ENCODE peak calls at places on chromosomes 11 and 22, in five cellular contexts. One of them, this sample, is unnamed.
A peak's percentile ranks its signal among the peaks of the same experiment; 100 is the strongest.

GRCh38 chr11:12981879-12982531 is 27.1 kb upstream of the RASSF10 start:
- DNase-seq in hypothalamus: no peak
- DNase-seq in astrocyte of the hippocampus: no peak
- DNase-seq in fibroblast of the conjunctiva: no peak
- DNase-seq in esophagus squamous epithelium: no peak
- DNase-seq in this sample: no peak

GRCh38 chr22:22903355-22903777 is 15.8 kb downstream of the IGLL5 start:
- DNase-seq in esophagus squamous epithelium: no peak
- DNase-seq in fibroblast of the conjunctiva: no peak
- DNase-seq in astrocyte of the hippocampus: no peak
- DNase-seq in hypothalamus: no peak
- DNase-seq in this sample: no peak

GRCh38 chr11:61125310-61125684 is 23.0 kb downstream of the CD5 start:
- DNase-seq in fibroblast of the conjunctiva: no peak
- DNase-seq in esophagus squamous epithelium: no peak
- DNase-seq in astrocyte of the hippocampus: no peak
- DNase-seq in hypothalamus: no peak
- DNase-seq in this sample: no peak

GRCh38 chr11:12811861-12812260 is 137.6 kb downstream of the TEAD1 start:
- DNase-seq in esophagus squamous epithelium: no peak
- DNase-seq in fibroblast of the conjunctiva: no peak
- DNase-seq in hypothalamus: no peak
- DNase-seq in astrocyte of the hippocampus: no peak
- DNase-seq in this sample: no peak

GRCh38 chr11:2257023-2257700 is 13.2 kb downstream of the ASCL2 start:
- DNase-seq in esophagus squamous epithelium: no peak
- DNase-seq in astrocyte of the hippocampus: no peak
- DNase-seq in fibroblast of the conjunctiva: no peak
- DNase-seq in hypothalamus: no peak
- DNase-seq in this sample: no peak

GRCh38 chr11:122850076-122850631 is 11.9 kb downstream of the CRTAM start:
- DNase-seq in esophagus squamous epithelium: no peak
- DNase-seq in astrocyte of the hippocampus: peak; percentile 61
- DNase-seq in hypothalamus: no peak
- DNase-seq in fibroblast of the conjunctiva: no peak
- DNase-seq in this sample: no peak

GRCh38 chr22:46323126-46323525 is 12.4 kb upstream of the TRMU start:
- DNase-seq in hypothalamus: no peak
- DNase-seq in astrocyte of the hippocampus: no peak
- DNase-seq in fibroblast of the conjunctiva: no peak
- DNase-seq in esophagus squamous epithelium: no peak
- DNase-seq in this sample: no peak

GRCh38 chr22:28051787-28052356 is 132.8 kb upstream of the PITPNB start:
- DNase-seq in esophagus squamous epithelium: no peak
- DNase-seq in hypothalamus: peak; percentile 17
- DNase-seq in astrocyte of the hippocampus: peak; percentile 85
- DNase-seq in fibroblast of the conjunctiva: peak; percentile 32
- DNase-seq in this sample: peak; percentile 29

GRCh38 chr22:47351836-47352579 is 589.6 kb downstream of the TBC1D22A start:
- DNase-seq in hypothalamus: no peak
- DNase-seq in fibroblast of the conjunctiva: no peak
- DNase-seq in esophagus squamous epithelium: no peak
- DNase-seq in astrocyte of the hippocampus: no peak
- DNase-seq in this sample: no peak

GRCh38 chr22:36729321-36729720 is 25.8 kb upstream of the CACNG2 start:
- DNase-seq in fibroblast of the conjunctiva: no peak
- DNase-seq in astrocyte of the hippocampus: no peak
- DNase-seq in esophagus squamous epithelium: no peak
- DNase-seq in hypothalamus: no peak
- DNase-seq in this sample: no peak

GRCh38 chr22:48758021-48758561 is 1069.6 kb downstream of the BRD1 start:
- DNase-seq in hypothalamus: no peak
- DNase-seq in esophagus squamous epithelium: no peak
- DNase-seq in fibroblast of the conjunctiva: no peak
- DNase-seq in astrocyte of the hippocampus: no peak
- DNase-seq in this sample: no peak

GRCh38 chr22:45218974-45219373 is 21.7 kb downstream of the KIAA0930 start:
- DNase-seq in astrocyte of the hippocampus: no peak
- DNase-seq in hypothalamus: no peak
- DNase-seq in fibroblast of the conjunctiva: no peak
- DNase-seq in esophagus squamous epithelium: no peak
- DNase-seq in this sample: no peak

GRCh38 chr22:36022697-36023096 is 5.9 kb downstream of the RBFOX2 start:
- DNase-seq in fibroblast of the conjunctiva: no peak
- DNase-seq in hypothalamus: no peak
- DNase-seq in esophagus squamous epithelium: no peak
- DNase-seq in astrocyte of the hippocampus: no peak
- DNase-seq in this sample: no peak

GRCh38 chr11:26204110-26204509 is 127.8 kb upstream of the ANO3 start:
- DNase-seq in hypothalamus: no peak
- DNase-seq in fibroblast of the conjunctiva: no peak
- DNase-seq in astrocyte of the hippocampus: no peak
- DNase-seq in esophagus squamous epithelium: no peak
- DNase-seq in this sample: no peak

GRCh38 chr11:73271936-73272679 is at the start of gene P2RY6:
- DNase-seq in fibroblast of the conjunctiva: no peak
- DNase-seq in astrocyte of the hippocampus: peak; percentile 45
- DNase-seq in hypothalamus: no peak
- DNase-seq in esophagus squamous epithelium: no peak
- DNase-seq in this sample: no peak

GRCh38 chr11:67463680-67464410 is 5.2 kb downstream of the TMEM134 start:
- DNase-seq in fibroblast of the conjunctiva: no peak
- DNase-seq in astrocyte of the hippocampus: no peak
- DNase-seq in esophagus squamous epithelium: no peak
- DNase-seq in hypothalamus: peak; percentile 73
- DNase-seq in this sample: peak; percentile 73

GRCh38 chr11:70544774-70545625 is 146.7 kb downstream of the CTTN start:
- DNase-seq in esophagus squamous epithelium: no peak
- DNase-seq in fibroblast of the conjunctiva: no peak
- DNase-seq in hypothalamus: peak; percentile 63
- DNase-seq in astrocyte of the hippocampus: peak; percentile 93
- DNase-seq in this sample: no peak

GRCh38 chr11:133303262-133303661 is 229.0 kb downstream of the OPCML start:
- DNase-seq in astrocyte of the hippocampus: no peak
- DNase-seq in fibroblast of the conjunctiva: no peak
- DNase-seq in esophagus squamous epithelium: no peak
- DNase-seq in hypothalamus: no peak
- DNase-seq in this sample: no peak

GRCh38 chr11:2121227-2122130 is 17.7 kb downstream of the IGF2 start:
- DNase-seq in esophagus squamous epithelium: no peak
- DNase-seq in astrocyte of the hippocampus: no peak
- DNase-seq in hypothalamus: no peak
- DNase-seq in fibroblast of the conjunctiva: no peak
- DNase-seq in this sample: no peak

GRCh38 chr11:36361901-36362391 is 65.9 kb downstream of the PRR5L start:
- DNase-seq in fibroblast of the conjunctiva: no peak
- DNase-seq in astrocyte of the hippocampus: peak; percentile 96
- DNase-seq in esophagus squamous epithelium: no peak
- DNase-seq in hypothalamus: no peak
- DNase-seq in this sample: no peak

GRCh38 chr22:19469421-19469820 is 9.6 kb downstream of the UFD1 start:
- DNase-seq in hypothalamus: no peak
- DNase-seq in esophagus squamous epithelium: no peak
- DNase-seq in fibroblast of the conjunctiva: no peak
- DNase-seq in astrocyte of the hippocampus: no peak
- DNase-seq in this sample: no peak